ENCODE peak calls at places on chromosomes 5 and 9, in ten cellular contexts. C is BE2C, J is uterus, P is upper lobe of left lung, A is lung, G is GM23338, Z is esophagus squamous epithelium, K is adrenal gland, D is GM12878, M is gastrocnemius medialis. N is an unnamed sample.

GRCh38 chr5:101102506-101102905 is 199.4 kb upstream of the ST8SIA4 start:
- DNase-seq in Z (no peak), M (no peak), G (peak; percentile 7), J (no peak), D (no peak), K (no peak), P (no peak), A (no peak), C (no peak), N (no peak)

GRCh38 chr9:129197978-129198736 is 20.1 kb upstream of the IER5L start:
- DNase-seq in M (peak; percentile 48), D (no peak), C (no peak), K (peak; percentile 47), A (no peak), J (peak; percentile 84), Z (no peak), G (peak; percentile 30), P (peak; percentile 46), N (no peak)

GRCh38 chr5:91486638-91487037 is 103.5 kb upstream of the ARRDC3 start:
- DNase-seq in J (no peak), P (no peak), K (no peak), D (no peak), M (no peak), G (no peak), Z (no peak), C (no peak), A (no peak), N (no peak)

GRCh38 chr5:318341-318897 is 3.1 kb upstream of the AHRR start:
- DNase-seq in A (no peak), D (no peak), G (peak; percentile 20), J (no peak), P (no peak), C (no peak), K (no peak), M (no peak), Z (no peak), N (no peak)

GRCh38 chr5:147188200-147189108 is 46.4 kb upstream of the STK32A start:
- DNase-seq in A (peak; percentile 42), P (peak; percentile 23), K (peak; percentile 73), D (no peak), C (peak; percentile 67), M (no peak), G (peak; percentile 87), Z (no peak), J (peak; percentile 32), N (no peak)

GRCh38 chr9:79362100-79363081 is 209.4 kb upstream of the TLE4 start:
- DNase-seq in G (peak; percentile 47), Z (no peak), A (no peak), C (no peak), D (no peak), K (no peak), J (no peak), M (no peak), P (no peak), N (no peak)

GRCh38 chr9:17509151-17509550 is 69.7 kb upstream of the SH3GL2 start:
- DNase-seq in D (no peak), M (no peak), Z (no peak), G (no peak), P (no peak), C (no peak), J (no peak), A (no peak), K (no peak), N (no peak)

GRCh38 chr5:5523066-5523505 is 100.6 kb downstream of the ICE1 start:
- DNase-seq in M (no peak), G (peak; percentile 34), A (no peak), J (no peak), K (peak; percentile 25), D (peak; percentile 58), P (no peak), Z (no peak), C (no peak), N (no peak)

GRCh38 chr9:593809-594208 is 247.7 kb upstream of the DMRT1 start:
- DNase-seq in K (no peak), M (no peak), J (no peak), Z (no peak), D (no peak), C (no peak), A (no peak), P (no peak), G (no peak), N (no peak)

DNA sequence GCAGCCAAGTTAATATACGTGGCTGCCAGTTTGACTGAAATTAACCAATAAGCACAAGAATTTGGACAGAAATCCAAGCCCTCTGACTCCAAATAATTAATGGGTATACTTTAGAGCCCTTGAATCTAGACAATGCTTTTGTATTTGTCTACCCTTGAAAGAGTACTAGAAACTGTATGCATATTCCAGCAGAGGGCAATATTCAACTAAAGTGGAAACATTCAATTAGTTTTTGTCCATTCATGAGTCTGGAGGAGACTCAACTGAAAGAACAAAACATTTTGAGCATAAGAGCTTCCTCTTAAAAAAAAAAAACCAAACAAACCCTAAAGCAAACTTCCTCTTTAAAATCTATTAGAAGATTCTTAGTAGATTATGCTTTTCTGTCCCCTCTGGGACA is 157.8 kb downstream of the ARHGEF28 start:
- DNase-seq in D (no peak), Z (no peak), A (no peak), K (no peak), M (no peak), J (no peak), G (no peak), P (no peak), C (no peak), N (no peak)
- TF ChIP-seq CTCF in D (peak; percentile 18), Z (peak; percentile 22), A (no peak), K (peak; percentile 21), M (no peak), J (no peak), G (no peak), P (no peak), C (peak; percentile 44), N (no peak)

GRCh38 chr9:127785023-127785932 is 556 bp upstream of the CDK9 start:
- DNase-seq in M (peak; percentile 84), D (no peak), P (peak; percentile 89), Z (peak; percentile 45), G (peak; percentile 88), A (peak; percentile 90), C (peak; percentile 92), K (peak; percentile 87), J (peak; percentile 89), N (peak; percentile 92)
- H3K4me1 ChIP-seq in M (peaks cover 7% of the 10 kb centered on the region), D (peaks cover 41% of the 10 kb centered on the region), P (peaks cover 44% of the 10 kb centered on the region), Z (peaks cover 33% of the 10 kb centered on the region), G (peaks cover 11% of the 10 kb centered on the region), A (no peaks in the 10 kb centered on the region), C (peaks cover 6% of the 10 kb centered on the region), K (peaks cover 12% of the 10 kb centered on the region), J (peaks cover 11% of the 10 kb centered on the region), N (peaks cover 25% of the 10 kb centered on the region)

GRCh38 chr5:3538886-3539285 is 56.7 kb upstream of the IRX1 start:
- DNase-seq in C (no peak), A (no peak), G (no peak), Z (no peak), P (no peak), D (no peak), J (no peak), K (no peak), M (no peak), N (no peak)
- TF ChIP-seq CTCF in C (no peak), A (no peak), G (no peak), Z (no peak), P (no peak), D (no peak), J (no peak), K (no peak), M (no peak), N (no peak)

GRCh38 chr5:143886621-143887301 is 74.8 kb downstream of the HMHB1 start:
- DNase-seq in G (no peak), A (no peak), K (no peak), P (no peak), M (no peak), D (no peak), J (no peak), C (no peak), Z (no peak), N (no peak)
- H3K4me1 ChIP-seq in G (peaks cover 5% of the 10 kb centered on the region), A (peaks cover 15% of the 10 kb centered on the region), K (no peaks in the 10 kb centered on the region), P (no peaks in the 10 kb centered on the region), M (peaks cover 20% of the 10 kb centered on the region), D (no peaks in the 10 kb centered on the region), J (no peaks in the 10 kb centered on the region), C (peaks cover 17% of the 10 kb centered on the region), Z (no peaks in the 10 kb centered on the region), N (no peaks in the 10 kb centered on the region)